ENCODE peak calls at places on chromosomes 16 and 17, in eight cellular contexts. E is CD4-positive, CD25-positive, alpha-beta regulatory T cell; F is effector memory CD4-positive, alpha-beta T cell; Y is GM23248; R is tibial artery; W is left lung; A is tibial nerve; U is PC-3. D is an unnamed sample. For H3K9me3, the result is how much of the 10 kb centered on the place peaks cover.

GRCh38 chr16:14509055-14509454 is 121.0 kb downstream of the PARN start:
- DNase-seq in E (no peak), F (no peak), Y (peak), R (no peak), W (no peak), A (no peak), U (peak), D (no peak)

GRCh38 chr16:54589326-54589725 is 302.7 kb upstream of the IRX3 start:
- DNase-seq in E (no peak), F (no peak), Y (no peak), R (no peak), W (no peak), A (no peak), U (no peak), D (no peak)

GRCh38 chr16:31076319-31076718 is 2.1 kb downstream of the ZNF646 start:
- DNase-seq in E (no peak), F (no peak), Y (no peak), R (no peak), W (no peak), A (no peak), U (no peak), D (no peak)

GRCh38 chr16:79554912-79555311 is 45.6 kb downstream of the MAF start:
- DNase-seq in E (no peak), F (no peak), Y (no peak), R (no peak), W (no peak), A (no peak), U (no peak), D (no peak)

GRCh38 chr17:12566281-12567002 is 99.2 kb upstream of the MYOCD start:
- DNase-seq in E (no peak), F (no peak), Y (no peak), R (no peak), W (no peak), A (no peak), U (no peak), D (no peak)

GRCh38 chr16:50771366-50771765 is 29.5 kb downstream of the CYLD start:
- DNase-seq in E (no peak), F (no peak), Y (peak), R (no peak), W (no peak), A (no peak), U (peak), D (no peak)

GRCh38 chr17:43695968-43696865 is 34.5 kb upstream of the MEOX1 start:
- DNase-seq in E (no peak), F (no peak), Y (peak), R (peak), W (no peak), A (no peak), U (no peak), D (peak)

GRCh38 chr16:30972872-30973271 is 12.1 kb upstream of the HSD3B7 start:
- DNase-seq in E (no peak), F (no peak), Y (peak), R (no peak), W (no peak), A (no peak), U (no peak), D (no peak)

GRCh38 chr17:75144816-75145511 is 9.3 kb downstream of the JPT1 start:
- DNase-seq in E (no peak), F (no peak), Y (no peak), R (no peak), W (no peak), A (no peak), U (no peak), D (no peak)

GRCh38 chr16:54342001-54342776 is 55.6 kb upstream of the IRX3 start:
- DNase-seq in E (no peak), F (no peak), Y (peak), R (no peak), W (no peak), A (no peak), U (no peak), D (no peak)

GRCh38 chr16:72873853-72874252 is 174.1 kb downstream of the ZFHX3 start:
- DNase-seq in E (no peak), F (no peak), Y (no peak), R (no peak), W (no peak), A (no peak), U (no peak), D (no peak)

GRCh38 chr17:66963521-66964082 is 905 bp upstream of the CACNG4 start:
- DNase-seq in E (no peak), F (no peak), Y (no peak), R (no peak), W (no peak), A (no peak), U (no peak), D (no peak)

GRCh38 chr17:35486920-35487727 is 38.6 kb upstream of the SLFN13 start:
- DNase-seq in E (peak), F (peak), Y (peak), R (peak), W (peak), A (peak), U (no peak), D (no peak)

GRCh38 chr16:27617678-27618077 is 67.7 kb downstream of the KATNIP start:
- DNase-seq in E (no peak), F (no peak), Y (no peak), R (no peak), W (no peak), A (no peak), U (no peak), D (no peak)

GRCh38 chr16:51532551-51532950 is 381.5 kb upstream of the SALL1 start:
- DNase-seq in E (no peak), F (no peak), Y (no peak), R (no peak), W (no peak), A (no peak), U (no peak), D (no peak)

GRCh38 chr16:88454315-88455057 is 1.4 kb downstream of the ZFPM1 start:
- DNase-seq in E (peak), F (no peak), Y (peak), R (no peak), W (peak), A (no peak), U (peak), D (no peak)

GRCh38 chr17:250487-251300 is 69.2 kb upstream of the DOC2B start:
- DNase-seq in E (no peak), F (no peak), Y (no peak), R (no peak), W (peak), A (no peak), U (no peak), D (no peak)

GRCh38 chr17:6927290-6927844 is 68.5 kb upstream of the ALOX12 start:
- DNase-seq in E (no peak), F (no peak), Y (peak), R (no peak), W (no peak), A (no peak), U (peak), D (no peak)

DNA sequence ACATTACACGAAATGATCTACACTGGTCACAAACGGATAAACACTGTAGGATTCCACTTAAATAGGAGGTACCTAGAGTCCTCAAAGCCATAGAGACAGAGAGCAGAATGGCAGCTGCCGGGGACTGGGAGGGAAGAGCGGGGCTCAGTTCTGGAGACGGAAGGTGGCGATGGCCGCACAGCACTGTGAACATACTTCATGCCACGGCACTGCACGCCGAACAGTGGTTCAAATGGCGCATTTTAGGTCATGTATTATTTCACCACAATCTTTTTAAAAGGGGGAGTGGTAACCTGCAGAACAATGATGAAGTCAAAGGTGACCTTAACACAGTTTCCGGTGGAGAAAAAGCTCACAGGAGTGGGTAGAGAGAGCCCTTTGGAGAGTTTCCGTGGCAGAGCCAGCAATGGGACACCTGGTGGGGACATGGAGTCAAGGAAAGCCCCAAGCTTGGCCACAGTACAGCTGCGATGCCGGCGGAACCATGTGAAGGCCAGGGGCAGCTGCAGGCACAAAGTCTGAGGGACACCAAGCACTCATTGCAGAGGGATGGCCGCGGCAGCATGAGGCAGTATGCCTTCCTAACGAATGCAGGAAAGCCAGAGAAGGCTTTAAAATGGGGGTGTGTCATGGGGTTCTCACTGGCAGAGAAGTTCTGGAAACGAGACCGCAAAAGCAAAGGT is 7.4 kb downstream of the FLCN start:
- DNase-seq in E (no peak), F (no peak), Y (no peak), R (no peak), W (no peak), A (no peak), U (no peak), D (no peak)
- H3K4me3 ChIP-seq in E (no peak), F (no peak), Y (no peak), R (no peak), W (no peak), A (no peak), U (no peak), D (no peak)

GRCh38 chr17:76974721-76975120 is 106.5 kb downstream of the MGAT5B start:
- DNase-seq in E (no peak), F (no peak), Y (no peak), R (no peak), W (no peak), A (no peak), U (no peak), D (no peak)
- H3K9me3 ChIP-seq in E (under half), F (under half), Y (under half), R (under half), W (under half), A (under half), U (under half), D (under half)

DNA sequence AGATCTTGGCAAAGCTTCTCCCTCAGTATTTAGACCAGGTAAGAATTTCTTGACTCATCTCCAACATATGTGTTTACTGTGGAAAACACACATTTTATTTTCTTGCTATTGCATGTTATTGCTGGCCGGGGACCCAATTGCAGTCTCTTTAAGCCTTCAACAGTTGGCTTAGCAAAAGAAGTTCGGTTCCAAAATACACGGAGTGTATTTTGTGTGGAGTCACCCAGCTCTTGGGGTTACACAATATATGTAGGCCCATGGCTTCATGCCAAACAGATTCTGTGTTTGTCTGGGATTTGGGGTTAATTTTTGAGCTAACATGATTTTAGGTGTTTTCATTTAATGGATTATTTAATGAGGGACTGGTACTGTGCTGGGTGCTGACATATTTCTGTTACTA is 4.0 kb downstream of the ALDH3A2 start:
- DNase-seq in E (no peak), F (no peak), Y (peak), R (no peak), W (no peak), A (no peak), U (peak), D (no peak)
- H3K27ac ChIP-seq in E (no peak), F (no peak), Y (no peak), R (peak), W (no peak), A (no peak), U (no peak), D (peak)

GRCh38 chr17:68600123-68600880 is 865 bp downstream of the FAM20A start:
- DNase-seq in E (no peak), F (no peak), Y (peak), R (no peak), W (peak), A (no peak), U (no peak), D (no peak)
- H3K4me3 ChIP-seq in E (no peak), F (peak), Y (peak), R (peak), W (peak), A (peak), U (no peak), D (peak)

GRCh38 chr17:27106982-27107360 is 186.9 kb upstream of the WSB1 start:
- DNase-seq in E (no peak), F (no peak), Y (no peak), R (no peak), W (no peak), A (no peak), U (peak), D (no peak)

GRCh38 chr17:27105636-27106035 is 188.3 kb upstream of the WSB1 start:
- DNase-seq in E (no peak), F (no peak), Y (no peak), R (no peak), W (no peak), A (no peak), U (no peak), D (no peak)

GRCh38 chr17:27109346-27109745 is 184.6 kb upstream of the WSB1 start:
- DNase-seq in E (no peak), F (no peak), Y (no peak), R (no peak), W (no peak), A (no peak), U (no peak), D (no peak)

GRCh38 chr17:27106347-27106981 is 187.4 kb upstream of the WSB1 start:
- DNase-seq in E (no peak), F (no peak), Y (no peak), R (no peak), W (no peak), A (no peak), U (no peak), D (no peak)
- H3K9me3 ChIP-seq in E (under half), F (under half), Y (under half), R (under half), W (under half), A (under half), U (under half), D (under half)

GRCh38 chr16:19419691-19420060 is 2.0 kb downstream of the TMC5 start:
- DNase-seq in E (no peak), F (no peak), Y (peak), R (no peak), W (no peak), A (no peak), U (peak), D (no peak)

GRCh38 chr16:19430345-19430744 is 12.7 kb downstream of the TMC5 start:
- DNase-seq in E (no peak), F (no peak), Y (no peak), R (no peak), W (no peak), A (no peak), U (no peak), D (no peak)

GRCh38 chr16:19429271-19429670 is 11.6 kb downstream of the TMC5 start:
- DNase-seq in E (no peak), F (no peak), Y (no peak), R (no peak), W (no peak), A (no peak), U (peak), D (no peak)

GRCh38 chr16:19424478-19424877 is 6.8 kb downstream of the TMC5 start:
- DNase-seq in E (no peak), F (no peak), Y (no peak), R (no peak), W (no peak), A (no peak), U (peak), D (no peak)
- H3K27ac ChIP-seq in E (no peak), F (no peak), Y (no peak), R (no peak), W (no peak), A (no peak), U (peak), D (no peak)

D was measured in thoracic aorta.